ENCODE peak calls at places on chromosomes 11 and 22, in nine cellular contexts. A is pancreas; Z is IMR-90; M is AG09309; H is CD4-positive, alpha-beta memory T cell; X is K562; U is T-helper 2 cell; J is HTR-8/SVneo; K is activated T-helper 1 cell treated with anti-CD3 and anti-CD28 coated beads, Interleukin-12 subunit alpha, Interleukin-12 subunit beta, Interleukin-2, Interleukin-4 antibody, amounts not matched to agents 30 ng/mL and 10 ng/mL and 1 ng/mL, durations not matched to agents 14 hours and 24 hours and 36 hours. F is an unnamed sample.

GRCh38 chr22:23068832-23069385 is 1.4 kb upstream of the GNAZ start:
- DNase-seq in A (no peak), Z (no peak), M (no peak), H (peak), X (no peak), U (no peak), J (no peak), K (no peak), F (no peak)

GRCh38 chr11:58775066-58775708 is 43.4 kb upstream of the GLYAT start:
- DNase-seq in A (no peak), Z (no peak), M (no peak), H (no peak), X (no peak), U (no peak), J (no peak), K (no peak), F (peak)

GRCh38 chr11:108672113-108672512 is 7.2 kb downstream of the DDX10 start:
- DNase-seq in A (no peak), Z (peak), M (no peak), H (no peak), X (no peak), U (no peak), J (no peak), K (no peak), F (no peak)

GRCh38 chr11:3143136-3143880 is 21.8 kb downstream of the OSBPL5 start:
- DNase-seq in A (no peak), Z (no peak), M (no peak), H (no peak), X (no peak), U (no peak), J (no peak), K (no peak), F (no peak)

GRCh38 chr11:45771194-45771941 is 33.6 kb upstream of the SLC35C1 start:
- DNase-seq in A (peak), Z (peak), M (no peak), H (peak), X (peak), U (peak), J (peak), K (peak), F (peak)

GRCh38 chr11:88363004-88363403 is 25.5 kb upstream of the CTSC start:
- DNase-seq in A (no peak), Z (no peak), M (no peak), H (no peak), X (no peak), U (no peak), J (no peak), K (no peak), F (no peak)

GRCh38 chr11:65445604-65446445 is 23.2 kb downstream of the NEAT1 start:
- DNase-seq in A (no peak), Z (peak), M (peak), H (no peak), X (no peak), U (no peak), J (no peak), K (no peak), F (no peak)

GRCh38 chr22:20724676-20725454 is 49.0 kb upstream of the SERPIND1 start:
- DNase-seq in A (no peak), Z (no peak), M (no peak), H (no peak), X (no peak), U (no peak), J (no peak), K (no peak), F (no peak)